ENCODE peak calls at places on chromosomes 11 and 22, in seven cellular contexts. One of them, this sample, is unnamed.

GRCh38 chr11:69634590-69634989 is 6.4 kb upstream of the CCND1 start:
- DNase-seq in AG04450: no peak
- DNase-seq in tibial artery: no peak
- DNase-seq in Karpas-422: no peak
- DNase-seq in neuronal stem cell: no peak
- DNase-seq in foreskin keratinocyte: no peak
- DNase-seq in adrenal gland: peak
- DNase-seq in this sample: no peak

GRCh38 chr11:80297808-80298460 is 857.1 kb upstream of the TENM4 start:
- DNase-seq in AG04450: peak
- DNase-seq in tibial artery: no peak
- DNase-seq in Karpas-422: no peak
- DNase-seq in neuronal stem cell: no peak
- DNase-seq in foreskin keratinocyte: peak
- DNase-seq in adrenal gland: no peak
- DNase-seq in this sample: no peak

GRCh38 chr11:123047265-123047946 is 14.5 kb downstream of the HSPA8 start:
- DNase-seq in AG04450: no peak
- DNase-seq in tibial artery: no peak
- DNase-seq in Karpas-422: no peak
- DNase-seq in neuronal stem cell: no peak
- DNase-seq in foreskin keratinocyte: no peak
- DNase-seq in adrenal gland: no peak
- DNase-seq in this sample: no peak

GRCh38 chr11:85806876-85807275 is 4.1 kb downstream of the SYTL2 start:
- DNase-seq in AG04450: no peak
- DNase-seq in tibial artery: no peak
- DNase-seq in Karpas-422: no peak
- DNase-seq in neuronal stem cell: no peak
- DNase-seq in foreskin keratinocyte: no peak
- DNase-seq in adrenal gland: no peak
- DNase-seq in this sample: no peak

GRCh38 chr11:26193714-26194373 is 138.1 kb upstream of the ANO3 start:
- DNase-seq in AG04450: no peak
- DNase-seq in tibial artery: no peak
- DNase-seq in Karpas-422: no peak
- DNase-seq in neuronal stem cell: no peak
- DNase-seq in foreskin keratinocyte: peak
- DNase-seq in adrenal gland: no peak
- DNase-seq in this sample: no peak

GRCh38 chr22:17434856-17435255 is 65.6 kb downstream of the CECR2 start:
- DNase-seq in AG04450: no peak
- DNase-seq in tibial artery: no peak
- DNase-seq in Karpas-422: no peak
- DNase-seq in neuronal stem cell: no peak
- DNase-seq in foreskin keratinocyte: no peak
- DNase-seq in adrenal gland: no peak
- DNase-seq in this sample: no peak

GRCh38 chr11:125180413-125181305 is 16.1 kb downstream of the PKNOX2 start:
- DNase-seq in AG04450: no peak
- DNase-seq in tibial artery: peak
- DNase-seq in Karpas-422: no peak
- DNase-seq in neuronal stem cell: no peak
- DNase-seq in foreskin keratinocyte: no peak
- DNase-seq in adrenal gland: no peak
- DNase-seq in this sample: no peak

GRCh38 chr11:16881074-16881709 is 133.0 kb downstream of the PLEKHA7 start:
- DNase-seq in AG04450: no peak
- DNase-seq in tibial artery: no peak
- DNase-seq in Karpas-422: peak
- DNase-seq in neuronal stem cell: no peak
- DNase-seq in foreskin keratinocyte: no peak
- DNase-seq in adrenal gland: peak
- DNase-seq in this sample: peak

GRCh38 chr11:73818838-73819237 is 31.2 kb downstream of the MRPL48 start:
- DNase-seq in AG04450: no peak
- DNase-seq in tibial artery: no peak
- DNase-seq in Karpas-422: no peak
- DNase-seq in neuronal stem cell: no peak
- DNase-seq in foreskin keratinocyte: no peak
- DNase-seq in adrenal gland: no peak
- DNase-seq in this sample: no peak

GRCh38 chr11:117827521-117828511 is 3.3 kb upstream of the FXYD2 start:
- DNase-seq in AG04450: no peak
- DNase-seq in tibial artery: peak
- DNase-seq in Karpas-422: no peak
- DNase-seq in neuronal stem cell: no peak
- DNase-seq in foreskin keratinocyte: no peak
- DNase-seq in adrenal gland: no peak
- DNase-seq in this sample: peak

GRCh38 chr22:35552186-35552842 is 11.7 kb downstream of the RASD2 start:
- DNase-seq in AG04450: no peak
- DNase-seq in tibial artery: no peak
- DNase-seq in Karpas-422: peak
- DNase-seq in neuronal stem cell: peak
- DNase-seq in foreskin keratinocyte: no peak
- DNase-seq in adrenal gland: peak
- DNase-seq in this sample: no peak

GRCh38 chr11:18011633-18012313 is 1.1 kb downstream of the SERGEF start:
- DNase-seq in AG04450: no peak
- DNase-seq in tibial artery: no peak
- DNase-seq in Karpas-422: peak
- DNase-seq in neuronal stem cell: no peak
- DNase-seq in foreskin keratinocyte: no peak
- DNase-seq in adrenal gland: no peak
- DNase-seq in this sample: no peak

GRCh38 chr22:49733631-49734030 is 94.0 kb downstream of the BRD1 start:
- DNase-seq in AG04450: no peak
- DNase-seq in tibial artery: no peak
- DNase-seq in Karpas-422: no peak
- DNase-seq in neuronal stem cell: no peak
- DNase-seq in foreskin keratinocyte: no peak
- DNase-seq in adrenal gland: no peak
- DNase-seq in this sample: no peak

GRCh38 chr11:23079382-23079813 is 219.1 kb upstream of the CCDC179 start:
- DNase-seq in AG04450: peak
- DNase-seq in tibial artery: no peak
- DNase-seq in Karpas-422: no peak
- DNase-seq in neuronal stem cell: no peak
- DNase-seq in foreskin keratinocyte: no peak
- DNase-seq in adrenal gland: no peak
- DNase-seq in this sample: no peak

GRCh38 chr11:63917685-63918523 is 940 bp upstream of the RCOR2 start:
- DNase-seq in AG04450: no peak
- DNase-seq in tibial artery: peak
- DNase-seq in Karpas-422: peak
- DNase-seq in neuronal stem cell: peak
- DNase-seq in foreskin keratinocyte: no peak
- DNase-seq in adrenal gland: peak
- DNase-seq in this sample: no peak

GRCh38 chr11:65412271-65413076 is 10.1 kb upstream of the NEAT1 start:
- DNase-seq in AG04450: no peak
- DNase-seq in tibial artery: peak
- DNase-seq in Karpas-422: no peak
- DNase-seq in neuronal stem cell: no peak
- DNase-seq in foreskin keratinocyte: no peak
- DNase-seq in adrenal gland: no peak
- DNase-seq in this sample: peak

GRCh38 chr11:81915045-81915444 is 818.6 kb downstream of the FAM181B start:
- DNase-seq in AG04450: no peak
- DNase-seq in tibial artery: peak
- DNase-seq in Karpas-422: no peak
- DNase-seq in neuronal stem cell: no peak
- DNase-seq in foreskin keratinocyte: no peak
- DNase-seq in adrenal gland: peak
- DNase-seq in this sample: no peak

GRCh38 chr11:1387521-1387920 is 2.2 kb upstream of the BRSK2 start:
- DNase-seq in AG04450: no peak
- DNase-seq in tibial artery: no peak
- DNase-seq in Karpas-422: no peak
- DNase-seq in neuronal stem cell: no peak
- DNase-seq in foreskin keratinocyte: no peak
- DNase-seq in adrenal gland: no peak
- DNase-seq in this sample: no peak

GRCh38 chr11:129460714-129461113 is 85.1 kb downstream of the BARX2 start:
- DNase-seq in AG04450: no peak
- DNase-seq in tibial artery: no peak
- DNase-seq in Karpas-422: no peak
- DNase-seq in neuronal stem cell: no peak
- DNase-seq in foreskin keratinocyte: no peak
- DNase-seq in adrenal gland: no peak
- DNase-seq in this sample: no peak

DNA sequence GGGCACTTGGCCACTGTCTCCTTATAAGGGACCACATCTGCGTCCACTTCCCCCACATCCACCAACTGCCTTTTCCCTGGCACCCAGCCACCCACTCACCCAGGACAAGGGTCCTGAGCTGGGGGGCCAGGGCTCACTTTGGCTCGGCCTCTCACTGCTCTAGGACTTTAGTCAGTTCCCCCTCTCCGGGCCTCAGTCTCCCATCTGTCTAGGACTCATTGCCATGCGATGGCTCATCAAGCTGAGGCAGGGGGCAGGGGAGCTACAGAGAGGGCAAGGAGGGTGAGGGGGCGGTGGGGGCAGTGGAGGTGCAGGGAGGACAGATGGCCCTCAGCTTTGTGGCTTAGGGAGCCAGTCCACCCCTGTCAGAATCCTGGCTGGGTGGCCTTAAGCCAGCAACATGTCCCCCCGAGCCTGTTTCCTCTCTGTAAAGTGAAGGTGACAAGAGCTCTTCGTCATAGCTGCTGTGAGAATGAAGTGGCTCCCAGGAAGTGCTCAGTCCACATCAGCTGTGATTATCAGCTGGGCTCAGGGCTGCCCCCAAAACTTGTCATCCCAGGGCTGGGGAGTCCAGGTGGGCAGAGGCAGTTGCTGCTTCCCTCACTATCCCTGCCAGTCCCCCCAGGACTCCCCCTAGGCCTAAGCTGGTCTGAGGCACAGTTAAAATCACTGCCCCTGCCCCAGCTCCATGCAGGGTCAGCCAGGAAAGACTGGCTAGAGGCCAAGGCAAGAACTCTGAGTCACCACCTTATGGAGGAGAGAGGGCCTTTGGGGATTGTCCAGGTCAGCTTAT is 14.9 kb downstream of the RAC2 start:
- DNase-seq in AG04450: peak
- DNase-seq in tibial artery: peak
- DNase-seq in Karpas-422: no peak
- DNase-seq in neuronal stem cell: no peak
- DNase-seq in foreskin keratinocyte: no peak
- DNase-seq in adrenal gland: peak
- DNase-seq in this sample: no peak
- H3K27ac ChIP-seq in AG04450: peak
- H3K27ac ChIP-seq in tibial artery: no peak
- H3K27ac ChIP-seq in Karpas-422: peak
- H3K27ac ChIP-seq in neuronal stem cell: no peak
- H3K27ac ChIP-seq in foreskin keratinocyte: peak
- H3K27ac ChIP-seq in adrenal gland: peak
- H3K27ac ChIP-seq in this sample: no peak

GRCh38 chr11:111633248-111633647 is 31.0 kb downstream of the SIK2 start:
- DNase-seq in AG04450: no peak
- DNase-seq in tibial artery: no peak
- DNase-seq in Karpas-422: no peak
- DNase-seq in neuronal stem cell: no peak
- DNase-seq in foreskin keratinocyte: no peak
- DNase-seq in adrenal gland: no peak
- DNase-seq in this sample: no peak

GRCh38 chr11:111633756-111634362 is 31.6 kb downstream of the SIK2 start:
- DNase-seq in AG04450: no peak
- DNase-seq in tibial artery: no peak
- DNase-seq in Karpas-422: no peak
- DNase-seq in neuronal stem cell: no peak
- DNase-seq in foreskin keratinocyte: no peak
- DNase-seq in adrenal gland: no peak
- DNase-seq in this sample: no peak

GRCh38 chr11:111631034-111631665 is 28.9 kb downstream of the SIK2 start:
- DNase-seq in AG04450: no peak
- DNase-seq in tibial artery: no peak
- DNase-seq in Karpas-422: no peak
- DNase-seq in neuronal stem cell: no peak
- DNase-seq in foreskin keratinocyte: no peak
- DNase-seq in adrenal gland: no peak
- DNase-seq in this sample: no peak

GRCh38 chr11:111631666-111632039 is 29.4 kb downstream of the SIK2 start:
- DNase-seq in AG04450: peak
- DNase-seq in tibial artery: no peak
- DNase-seq in Karpas-422: peak
- DNase-seq in neuronal stem cell: no peak
- DNase-seq in foreskin keratinocyte: no peak
- DNase-seq in adrenal gland: no peak
- DNase-seq in this sample: no peak

DNA sequence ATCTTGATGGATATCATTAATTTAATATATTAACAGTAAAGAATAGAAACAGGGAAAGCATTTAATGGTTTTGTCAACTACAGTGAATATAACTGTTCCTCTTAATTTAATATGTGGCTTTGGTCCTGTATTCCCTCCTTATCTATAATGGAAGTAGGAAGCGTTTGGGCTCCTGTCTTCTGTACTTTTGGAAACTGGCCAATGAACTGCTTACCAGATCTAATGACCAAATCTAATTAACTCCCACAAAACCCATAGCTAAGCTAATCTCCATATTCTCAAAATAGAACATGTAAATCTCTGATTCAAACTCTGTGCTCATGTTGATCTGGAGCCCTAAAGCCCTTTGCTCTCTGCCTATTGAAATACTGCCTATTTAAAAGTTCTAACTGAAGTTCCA is 30.5 kb downstream of the SIK2 start:
- DNase-seq in AG04450: no peak
- DNase-seq in tibial artery: no peak
- DNase-seq in Karpas-422: peak
- DNase-seq in neuronal stem cell: no peak
- DNase-seq in foreskin keratinocyte: no peak
- DNase-seq in adrenal gland: no peak
- DNase-seq in this sample: no peak
- H3K27ac ChIP-seq in AG04450: no peak
- H3K27ac ChIP-seq in tibial artery: no peak
- H3K27ac ChIP-seq in Karpas-422: peak
- H3K27ac ChIP-seq in neuronal stem cell: no peak
- H3K27ac ChIP-seq in foreskin keratinocyte: no peak
- H3K27ac ChIP-seq in adrenal gland: no peak
- H3K27ac ChIP-seq in this sample: peak

GRCh38 chr11:4146070-4146764 is 51.6 kb downstream of the RRM1 start:
- DNase-seq in AG04450: no peak
- DNase-seq in tibial artery: no peak
- DNase-seq in Karpas-422: no peak
- DNase-seq in neuronal stem cell: no peak
- DNase-seq in foreskin keratinocyte: no peak
- DNase-seq in adrenal gland: no peak
- DNase-seq in this sample: no peak
- H3K27ac ChIP-seq in AG04450: no peak
- H3K27ac ChIP-seq in tibial artery: no peak
- H3K27ac ChIP-seq in Karpas-422: no peak
- H3K27ac ChIP-seq in neuronal stem cell: no peak
- H3K27ac ChIP-seq in foreskin keratinocyte: no peak
- H3K27ac ChIP-seq in adrenal gland: no peak
- H3K27ac ChIP-seq in this sample: no peak

DNA sequence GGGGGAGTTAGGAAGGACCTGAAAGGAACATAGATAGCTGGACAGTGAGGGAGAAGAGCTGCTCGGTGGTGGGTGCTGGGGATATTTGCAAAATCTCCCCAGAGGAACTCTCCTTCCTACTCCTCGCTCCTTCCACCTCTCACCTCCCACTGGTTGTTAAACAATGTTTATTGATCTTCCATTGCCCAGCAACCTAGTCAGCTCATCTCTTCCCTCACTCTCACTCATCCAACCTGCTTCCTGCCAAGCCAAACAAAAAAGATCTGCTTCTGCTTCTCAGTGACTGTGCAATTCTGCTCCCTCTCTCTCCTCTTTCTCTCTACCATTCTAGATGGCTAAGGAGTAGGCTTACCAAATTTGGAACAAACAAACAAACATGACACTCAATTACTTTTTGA is 115.0 kb downstream of the SLC1A2 start:
- DNase-seq in AG04450: no peak
- DNase-seq in tibial artery: no peak
- DNase-seq in Karpas-422: no peak
- DNase-seq in neuronal stem cell: no peak
- DNase-seq in foreskin keratinocyte: no peak
- DNase-seq in adrenal gland: no peak
- DNase-seq in this sample: no peak
- H3K27ac ChIP-seq in AG04450: peak
- H3K27ac ChIP-seq in tibial artery: peak
- H3K27ac ChIP-seq in Karpas-422: no peak
- H3K27ac ChIP-seq in neuronal stem cell: no peak
- H3K27ac ChIP-seq in foreskin keratinocyte: no peak
- H3K27ac ChIP-seq in adrenal gland: peak
- H3K27ac ChIP-seq in this sample: peak

This sample was measured in pancreas.